ENCODE peak calls at places on chromosomes 2 and 18, in five cellular contexts. V, E, M, S and Y are unnamed samples.

GRCh38 chr2:46857871-46858696 is 57.5 kb downstream of the MCFD2 start:
- DNase-seq in V (no peak), E (no peak), M (peak), S (no peak), Y (no peak)

GRCh38 chr2:173747037-173747436 is 218.1 kb downstream of the SP3 start:
- DNase-seq in V (no peak), E (no peak), M (no peak), S (no peak), Y (no peak)

GRCh38 chr2:53549497-53549896 is 218.1 kb upstream of the CHAC2 start:
- DNase-seq in V (no peak), E (no peak), M (no peak), S (no peak), Y (no peak)

GRCh38 chr2:14189929-14190328 is 442.6 kb upstream of the LRATD1 start:
- DNase-seq in V (no peak), E (no peak), M (no peak), S (no peak), Y (no peak)

GRCh38 chr18:74645717-74646116 is 48.0 kb downstream of the ZNF407 start:
- DNase-seq in V (no peak), E (no peak), M (no peak), S (no peak), Y (no peak)

GRCh38 chr2:118943286-118943685 is 1.3 kb downstream of the MARCO start:
- DNase-seq in V (no peak), E (no peak), M (no peak), S (no peak), Y (no peak)

GRCh38 chr2:14632133-14632936 is at the start of gene LRATD1:
- DNase-seq in V (peak), E (peak), M (peak), S (peak), Y (peak)

GRCh38 chr2:46871976-46872381 is 43.6 kb downstream of the MCFD2 start:
- DNase-seq in V (no peak), E (no peak), M (peak), S (no peak), Y (no peak)

GRCh38 chr2:119293254-119293653 is 69.6 kb downstream of the STEAP3 start:
- DNase-seq in V (no peak), E (no peak), M (no peak), S (no peak), Y (no peak)

GRCh38 chr18:68428666-68429065 is 286.2 kb downstream of the TMX3 start:
- DNase-seq in V (no peak), E (no peak), M (no peak), S (no peak), Y (no peak)

GRCh38 chr2:31347788-31348187 is 66.8 kb downstream of the XDH start:
- DNase-seq in V (no peak), E (no peak), M (no peak), S (no peak), Y (no peak)

GRCh38 chr2:68195096-68195495 is 37.4 kb downstream of the PNO1 start:
- DNase-seq in V (no peak), E (no peak), M (no peak), S (no peak), Y (peak)

GRCh38 chr18:13159579-13159978 is 59.0 kb upstream of the LDLRAD4 start:
- DNase-seq in V (no peak), E (no peak), M (peak), S (no peak), Y (no peak)

GRCh38 chr18:51437280-51438271 is 240.1 kb upstream of the MEX3C start:
- DNase-seq in V (no peak), E (peak), M (no peak), S (no peak), Y (no peak)

GRCh38 chr18:24731981-24732380 is 271.5 kb downstream of the HRH4 start:
- DNase-seq in V (no peak), E (no peak), M (no peak), S (no peak), Y (no peak)

GRCh38 chr18:64332851-64333250 is 184.0 kb upstream of the LINC00305 start:
- DNase-seq in V (no peak), E (no peak), M (no peak), S (no peak), Y (no peak)

GRCh38 chr2:66334237-66335054 is 100.5 kb upstream of the MEIS1 start:
- DNase-seq in V (no peak), E (no peak), M (no peak), S (no peak), Y (no peak)

GRCh38 chr2:19979932-19980331 is 10.0 kb downstream of the WDR35 start:
- DNase-seq in V (no peak), E (no peak), M (no peak), S (no peak), Y (no peak)

GRCh38 chr2:163943403-163944356 is 207.9 kb upstream of the FIGN start:
- DNase-seq in V (no peak), E (no peak), M (no peak), S (no peak), Y (no peak)

GRCh38 chr18:32042337-32042736 is 23.7 kb downstream of the RNF125 start:
- DNase-seq in V (no peak), E (no peak), M (no peak), S (no peak), Y (no peak)

DNA sequence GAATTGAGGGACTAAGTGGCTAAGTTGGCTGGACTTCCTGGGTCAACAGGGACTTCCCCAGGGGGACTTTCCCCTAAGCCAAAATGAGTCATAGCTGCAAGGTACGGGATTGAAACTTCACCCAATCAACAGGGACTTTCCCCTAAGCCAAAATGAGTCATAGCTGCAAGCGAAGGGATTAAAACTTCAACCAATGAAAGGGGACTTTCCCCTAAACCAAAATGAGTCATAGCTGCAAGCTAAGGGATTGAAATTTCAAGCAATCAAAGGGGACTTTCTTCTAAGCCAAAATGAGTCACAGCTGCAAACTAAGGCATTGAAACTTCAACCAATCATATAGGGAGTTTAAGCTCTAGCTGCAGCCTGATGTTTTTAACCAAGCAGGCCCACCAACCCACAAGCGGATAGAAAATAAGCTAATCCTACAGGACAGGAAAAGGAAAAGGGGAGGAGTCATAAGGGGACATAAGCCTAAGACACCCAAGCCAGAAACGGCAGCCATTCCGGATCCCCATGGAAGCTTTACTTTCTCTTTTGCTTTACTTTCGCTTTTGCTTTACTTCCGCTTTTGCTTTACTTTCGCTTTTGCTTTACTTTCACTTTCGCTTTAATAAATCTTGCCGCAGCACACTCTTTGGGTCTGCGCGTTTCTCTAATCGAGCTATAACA is 1375.4 kb upstream of the CELF4 start:
- DNase-seq in V (no peak), E (no peak), M (peak), S (no peak), Y (no peak)
- H3K4me3 ChIP-seq in V (no peak), E (no peak), M (peak), S (no peak), Y (no peak)

GRCh38 chr2:200851398-200852248 is 12.8 kb downstream of the CLK1 start:
- DNase-seq in V (no peak), E (no peak), M (no peak), S (no peak), Y (no peak)
- TF ChIP-seq POLR2A in V (no peak), E (no peak), M (peak), S (no peak), Y (no peak)

GRCh38 chr2:40282428-40282827 is 169.5 kb downstream of the SLC8A1 start:
- DNase-seq in V (no peak), E (no peak), M (no peak), S (no peak), Y (no peak)
- H3K4me3 ChIP-seq in V (peak), E (peak), M (no peak), S (peak), Y (peak)

DNA sequence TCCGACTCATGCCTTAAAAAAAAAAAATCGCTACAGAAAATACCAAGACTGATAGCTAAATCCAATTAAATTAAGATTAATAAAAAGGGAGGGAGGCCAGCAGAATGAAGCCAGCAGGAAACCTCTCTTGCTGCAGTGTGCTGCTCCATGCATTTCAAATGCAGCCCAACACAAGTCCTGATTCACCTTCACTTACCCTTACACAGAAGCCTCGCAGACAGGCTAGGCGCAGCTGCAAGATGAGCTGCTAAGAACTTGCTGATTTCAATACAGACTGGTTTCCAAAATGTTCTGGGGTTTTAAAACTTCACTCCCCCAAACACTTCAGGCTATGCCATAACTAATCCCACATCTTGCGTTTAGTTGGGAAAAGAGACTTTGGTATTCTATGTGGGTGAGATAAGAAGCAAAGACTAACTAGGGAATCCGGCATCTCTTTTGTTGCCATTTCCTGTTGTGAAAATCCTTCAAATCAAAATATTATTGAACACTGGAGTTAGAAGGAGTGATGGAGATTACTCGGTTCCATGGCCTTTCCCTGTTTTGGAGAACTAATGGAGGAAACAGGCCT is 67.5 kb downstream of the CLHC1 start:
- DNase-seq in V (no peak), E (no peak), M (no peak), S (no peak), Y (no peak)
- TF ChIP-seq POLR2A in V (no peak), E (no peak), M (no peak), S (no peak), Y (no peak)

GRCh38 chr2:149291881-149292280 is 38.5 kb upstream of the LYPD6 start:
- DNase-seq in V (no peak), E (no peak), M (no peak), S (no peak), Y (no peak)
- H3K4me3 ChIP-seq in V (no peak), E (no peak), M (no peak), S (no peak), Y (no peak)